ENCODE peak calls at places on chromosomes 1 and 21, in four cellular contexts. M, S, F and V are unnamed samples.

GRCh38 chr21:32921632-32922230 is 104.0 kb upstream of the OLIG2 start:
- DNase-seq in M (peak), S (peak), F (no peak), V (no peak)

GRCh38 chr1:22518379-22518778 is 44.9 kb upstream of the EPHA8 start:
- DNase-seq in S (peak), M (no peak), F (no peak), V (no peak)

GRCh38 chr1:227190321-227190720 is 128.0 kb downstream of the CDC42BPA start:
- DNase-seq in S (peak), M (no peak), F (no peak), V (no peak)

GRCh38 chr1:156786640-156787039 is 19.3 kb downstream of the PRCC start:
- DNase-seq in F (no peak), S (no peak), M (no peak), V (no peak)

GRCh38 chr1:54857741-54858665 is 29.0 kb downstream of the DHCR24 start:
- DNase-seq in S (peak), M (no peak), F (no peak), V (no peak)

GRCh38 chr1:67824771-67825170 is 8.5 kb downstream of the GNG12 start:
- DNase-seq in S (no peak), M (no peak), F (no peak), V (no peak)

GRCh38 chr1:98919652-98920051 is 85.0 kb downstream of the PLPPR5 start:
- DNase-seq in F (no peak), M (no peak), S (no peak), V (no peak)

GRCh38 chr1:180945151-180945550 is 32.5 kb downstream of the KIAA1614 start:
- DNase-seq in S (no peak), M (no peak), F (no peak), V (no peak)

GRCh38 chr1:50750021-50750619 is 209.9 kb downstream of the FAF1 start:
- DNase-seq in M (no peak), F (no peak), S (peak), V (no peak)

GRCh38 chr1:234433563-234434285 is 45.3 kb downstream of the TARBP1 start:
- DNase-seq in S (peak), F (no peak), M (no peak), V (no peak)

GRCh38 chr1:19775317-19775716 is 24.4 kb downstream of the TMCO4 start:
- DNase-seq in M (no peak), F (no peak), S (no peak), V (no peak)

GRCh38 chr1:40711465-40712404 is 20.2 kb downstream of the NFYC start:
- DNase-seq in M (no peak), S (peak), F (no peak), V (no peak)

GRCh38 chr1:228101614-228101993 is 1.5 kb downstream of the C1orf35 start:
- DNase-seq in M (no peak), F (no peak), S (no peak), V (no peak)

GRCh38 chr1:42684139-42684538 is 1.9 kb downstream of the YBX1 start:
- DNase-seq in F (no peak), S (peak), M (no peak), V (no peak)

GRCh38 chr1:193753038-193753756 is 566.8 kb upstream of the B3GALT2 start:
- DNase-seq in M (no peak), S (no peak), F (no peak), V (no peak)

GRCh38 chr1:2566106-2567045 is 10.2 kb downstream of the TNFRSF14 start:
- DNase-seq in F (no peak), S (no peak), M (no peak), V (no peak)

GRCh38 chr1:43879414-43879813 is 54.2 kb upstream of the ARTN start:
- DNase-seq in S (peak), F (no peak), M (no peak), V (no peak)

GRCh38 chr1:176989023-176989422 is 175.5 kb downstream of the ASTN1 start:
- DNase-seq in M (no peak), S (no peak), F (no peak), V (no peak)

GRCh38 chr1:241990040-241990439 is 8.9 kb downstream of the MAP1LC3C start:
- DNase-seq in F (peak), S (peak), M (peak), V (peak)

GRCh38 chr1:170145691-170146676 is at the start of gene NTMT2:
- DNase-seq in M (no peak), S (peak), F (no peak), V (no peak)

GRCh38 chr1:24551910-24552571 is 3.8 kb upstream of the NCMAP start:
- DNase-seq in M (no peak), S (peak), F (no peak), V (no peak)

GRCh38 chr1:182707116-182707515 is 22.7 kb upstream of the RGS8 start:
- DNase-seq in S (no peak), F (no peak), M (no peak), V (no peak)

GRCh38 chr21:19853709-19854575 is 1144.3 kb upstream of the NCAM2 start:
- DNase-seq in F (no peak), S (no peak), M (no peak), V (no peak)

GRCh38 chr1:206706806-206707205 is 22.1 kb downstream of the MAPKAPK2 start:
- DNase-seq in S (no peak), M (no peak), F (no peak), V (no peak)

GRCh38 chr1:36400825-36401601 is 3.3 kb upstream of the LSM10 start:
- DNase-seq in F (peak), S (peak), M (peak), V (peak)

GRCh38 chr1:201630582-201630981 is 91.7 kb downstream of the NAV1 start:
- DNase-seq in F (no peak), M (no peak), S (no peak), V (no peak)
- H3K27ac ChIP-seq in F (peak), M (no peak), S (no peak), V (no peak)

GRCh38 chr1:174967845-174968705 is 31.7 kb upstream of the CACYBP start:
- DNase-seq in M (no peak), S (no peak), F (no peak), V (no peak)
- H3K27ac ChIP-seq in M (no peak), S (no peak), F (no peak), V (peak)

DNA sequence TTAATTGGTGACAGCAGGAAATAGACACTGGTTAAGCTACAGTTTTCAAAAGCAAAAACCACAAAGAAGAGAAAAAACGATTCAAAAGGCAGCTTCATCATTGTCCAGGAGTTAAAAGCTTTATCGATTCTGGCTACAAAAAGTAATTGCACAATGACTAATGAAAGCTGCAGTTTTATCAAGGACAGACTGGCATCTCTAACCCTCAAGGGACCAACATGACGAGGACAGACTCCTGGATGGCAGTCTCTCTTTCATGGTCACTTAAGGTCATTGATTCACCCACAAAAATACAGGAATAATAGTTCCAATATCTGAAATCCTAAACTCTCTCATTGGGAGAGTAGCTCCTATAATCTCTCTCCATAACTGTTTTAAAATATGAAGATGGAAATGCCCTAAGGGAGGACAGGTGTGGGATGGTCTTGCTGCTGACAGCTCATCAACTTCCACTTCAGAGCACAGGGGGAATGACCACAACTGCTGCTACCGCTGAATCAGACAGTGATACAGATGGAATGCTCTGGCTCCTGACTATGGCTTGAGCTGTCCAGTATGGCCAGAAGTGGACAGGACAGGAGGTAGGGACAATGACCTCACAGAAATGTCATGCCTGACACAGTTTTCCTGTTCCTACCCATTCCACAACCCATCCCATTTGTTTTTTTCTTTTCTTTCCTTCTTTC is 17.4 kb upstream of the CPLANE2 start:
- DNase-seq in S (peak), F (no peak), M (no peak), V (no peak)
- H3K27ac ChIP-seq in S (no peak), F (peak), M (peak), V (peak)

DNA sequence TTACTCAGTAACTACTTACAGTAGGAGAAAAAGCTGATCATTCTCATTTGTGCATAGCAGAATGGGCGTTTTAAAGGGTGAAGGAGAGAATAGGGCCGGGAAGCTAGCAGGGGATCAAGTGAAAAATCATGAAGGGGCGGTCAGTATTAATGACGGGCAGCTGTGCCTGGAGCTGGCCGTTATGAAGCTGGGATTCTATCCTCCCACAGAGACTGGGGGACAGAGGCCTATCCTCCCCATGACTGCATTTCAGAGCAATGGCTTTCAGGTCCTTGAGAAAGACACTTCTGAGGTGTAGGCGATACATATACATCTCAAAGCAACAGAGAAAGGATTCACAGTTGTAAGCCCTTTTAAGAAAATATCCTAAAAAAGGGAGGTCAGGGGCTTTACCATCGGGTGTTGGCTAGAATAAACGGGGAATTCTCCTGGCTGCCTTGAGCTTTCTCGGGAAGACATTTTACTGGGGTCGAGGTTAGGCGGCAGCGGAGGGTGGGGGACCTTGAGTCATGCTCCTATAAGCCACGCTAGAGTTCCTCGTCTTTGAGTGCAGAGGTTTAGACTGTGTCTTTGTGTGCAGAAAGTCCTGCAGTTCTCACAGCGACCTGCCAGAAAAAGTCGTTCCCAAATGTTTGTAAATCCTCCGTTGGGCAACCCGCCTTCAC is 564 bp upstream of the MTARC2 start:
- DNase-seq in S (no peak), M (no peak), F (no peak), V (no peak)
- H3K27ac ChIP-seq in S (no peak), M (peak), F (peak), V (peak)

DNA sequence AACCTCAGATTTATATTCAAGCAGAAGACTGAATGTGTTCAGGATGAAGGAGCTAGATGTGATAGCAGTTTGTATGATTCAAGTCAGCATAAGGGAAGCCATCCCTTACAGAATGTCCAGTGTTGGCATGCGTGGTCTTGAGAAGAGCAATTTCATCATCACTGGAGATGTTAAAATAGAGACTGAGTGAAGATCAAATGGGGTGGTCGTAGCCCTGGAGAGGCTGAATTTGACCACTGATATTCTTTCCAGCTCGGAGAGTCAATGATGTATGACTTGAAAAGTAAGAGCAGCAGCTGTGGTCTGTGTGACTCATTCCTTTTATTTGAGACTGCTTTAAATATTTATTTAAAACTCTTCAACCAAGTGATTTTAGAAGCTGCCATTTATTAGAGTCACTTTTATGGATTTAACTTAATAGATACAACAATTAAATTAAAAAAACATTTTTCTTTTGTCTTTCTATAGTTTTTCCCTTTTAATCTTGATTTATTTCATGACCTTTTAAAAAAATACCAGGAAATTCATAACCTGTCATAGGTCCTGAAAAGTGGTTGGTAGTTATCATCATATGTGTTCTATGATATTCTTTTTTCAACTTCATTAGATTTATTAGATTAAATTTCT is 15.5 kb downstream of the FMN2 start:
- DNase-seq in S (peak), M (no peak), F (no peak), V (no peak)
- H3K27ac ChIP-seq in S (no peak), M (no peak), F (no peak), V (no peak)

GRCh38 chr1:201445300-201445699 is 23.7 kb downstream of the PHLDA3 start:
- DNase-seq in F (no peak), M (no peak), S (no peak), V (no peak)

GRCh38 chr1:201450721-201451291 is 18.2 kb downstream of the PHLDA3 start:
- DNase-seq in F (no peak), M (peak), S (peak), V (peak)

GRCh38 chr1:201447911-201448871 is 20.8 kb downstream of the PHLDA3 start:
- DNase-seq in M (peak), F (no peak), S (peak), V (peak)

GRCh38 chr1:201452881-201453280 is 16.1 kb downstream of the PHLDA3 start:
- DNase-seq in F (no peak), S (no peak), M (no peak), V (no peak)

DNA sequence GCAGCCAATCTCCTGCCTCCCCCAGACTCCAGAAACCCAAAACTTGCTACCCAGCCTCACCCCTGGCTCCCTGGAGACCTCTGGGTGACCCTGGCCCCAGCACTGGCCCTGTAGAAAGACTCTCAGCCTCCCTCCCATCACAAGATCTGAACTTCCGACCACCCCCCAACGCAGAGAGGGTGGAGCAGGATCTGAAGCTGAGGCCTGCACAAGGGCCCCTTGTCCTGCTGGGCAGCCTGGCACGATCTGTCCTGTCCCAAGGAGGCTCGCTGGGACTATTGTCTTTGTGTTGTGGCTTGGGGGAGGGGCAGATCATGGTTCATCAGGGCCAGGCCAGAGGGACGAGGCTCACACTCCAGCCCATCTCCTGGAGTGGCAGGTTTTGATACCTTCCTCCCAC is 20.0 kb downstream of the PHLDA3 start:
- DNase-seq in S (no peak), F (no peak), M (no peak), V (no peak)
- H3K27ac ChIP-seq in S (no peak), F (no peak), M (peak), V (peak)

GRCh38 chr1:237677979-237678378 is 212.7 kb downstream of the ZP4 start:
- DNase-seq in F (no peak), S (peak), M (no peak), V (no peak)
- H3K27ac ChIP-seq in F (no peak), S (no peak), M (no peak), V (peak)

GRCh38 chr21:36480618-36481017 is 696 bp upstream of the CLDN14 start:
- DNase-seq in S (no peak), F (no peak), M (no peak), V (no peak)

GRCh38 chr21:36481639-36482038 is 1.7 kb upstream of the CLDN14 start:
- DNase-seq in M (no peak), S (no peak), F (no peak), V (no peak)

GRCh38 chr21:36478207-36478701 is 1.7 kb downstream of the CLDN14 start:
- DNase-seq in S (peak), F (no peak), M (no peak), V (no peak)

GRCh38 chr21:36478941-36479340 is 981 bp downstream of the CLDN14 start:
- DNase-seq in M (no peak), S (no peak), F (no peak), V (no peak)

DNA sequence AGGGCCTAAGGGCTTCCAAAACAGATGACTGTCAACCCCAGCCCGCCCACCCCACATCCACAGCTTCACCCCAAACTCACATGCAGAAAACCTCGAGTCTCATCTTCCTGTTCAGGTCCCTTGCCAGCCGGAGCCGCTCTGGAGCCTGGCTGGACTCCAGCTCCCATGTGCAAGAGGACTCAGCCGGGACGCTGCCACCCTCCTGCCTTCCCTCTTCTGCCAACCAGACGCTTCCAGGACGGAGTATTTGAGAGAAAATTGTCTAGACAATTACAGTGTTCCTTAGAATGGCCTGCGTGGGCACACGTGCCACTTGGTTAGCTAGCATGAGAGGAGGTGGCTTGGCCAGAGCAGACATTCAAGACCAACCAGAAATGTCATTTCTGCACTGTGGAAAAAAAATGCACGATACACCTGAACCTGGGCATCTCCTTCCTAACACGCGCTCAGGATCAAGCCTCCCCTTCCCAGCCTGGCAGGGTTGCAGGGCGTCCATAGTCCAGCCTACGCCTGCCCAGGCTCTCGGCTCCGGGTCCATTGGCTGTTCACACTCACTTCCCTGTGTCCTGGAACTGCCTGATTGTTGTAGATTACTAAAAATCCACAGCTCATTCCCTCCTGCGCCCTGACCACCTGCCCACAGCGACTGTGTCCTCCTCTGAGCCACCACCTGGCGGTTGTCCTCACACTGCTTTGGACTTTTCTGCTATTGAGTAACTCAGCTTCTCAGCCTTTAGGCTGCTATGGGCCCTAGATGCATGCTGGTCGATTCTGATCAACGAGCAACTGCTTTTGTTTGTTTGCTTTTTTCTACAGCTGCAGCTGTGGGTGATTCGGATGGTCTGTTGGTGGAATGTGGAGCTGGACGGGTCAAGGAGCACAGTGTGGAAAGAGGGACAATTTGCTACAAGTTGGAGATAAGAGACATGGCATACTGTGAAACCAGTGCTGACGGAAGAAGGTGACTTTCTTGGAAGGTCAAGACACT is at the start of gene CLDN14:
- DNase-seq in F (no peak), M (peak), S (peak), V (no peak)
- H3K27ac ChIP-seq in F (no peak), M (no peak), S (no peak), V (no peak)

DNA sequence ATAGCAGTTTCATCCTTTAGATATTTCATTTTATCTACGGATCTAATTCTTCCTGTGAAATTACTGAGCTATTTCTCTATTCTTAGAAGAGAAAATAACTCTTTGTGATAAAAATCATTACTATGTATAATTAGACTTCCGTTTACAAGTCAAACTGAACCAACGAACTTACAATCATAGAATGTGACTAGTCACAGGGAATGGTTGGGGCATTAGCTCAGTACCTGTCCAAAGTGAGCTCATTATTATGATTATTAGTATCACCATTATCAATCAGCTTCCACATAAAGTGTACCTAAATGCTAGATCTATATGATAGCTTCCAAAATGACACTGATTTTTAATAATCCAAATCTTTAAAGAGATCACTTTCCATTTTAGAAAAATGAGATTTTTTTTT is 12.5 kb downstream of the AMY2B start:
- DNase-seq in S (no peak), F (no peak), M (no peak), V (no peak)
- H3K27ac ChIP-seq in S (no peak), F (no peak), M (no peak), V (no peak)

DNA sequence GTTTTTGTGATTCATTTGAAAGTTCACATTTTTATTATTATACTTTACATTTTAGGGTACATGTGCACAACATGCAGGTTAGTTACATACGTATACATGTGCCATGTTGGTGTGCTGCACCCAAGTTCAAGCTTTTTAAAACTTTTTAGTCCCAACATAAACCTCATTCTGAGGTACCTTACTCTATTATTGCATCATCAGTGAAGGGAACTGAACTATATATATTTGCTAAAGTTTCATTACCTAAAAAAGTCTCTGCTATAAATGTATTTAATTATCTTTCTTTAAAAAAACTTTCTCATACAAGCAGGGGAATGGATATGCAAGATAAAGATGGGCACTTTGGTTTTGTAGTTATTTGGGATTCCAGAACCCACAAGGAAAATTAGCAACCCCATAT is 931.4 kb upstream of the ADGRL2 start:
- DNase-seq in M (no peak), F (no peak), S (no peak), V (no peak)
- H3K27ac ChIP-seq in M (no peak), F (no peak), S (no peak), V (no peak)